ENCODE peak calls at places on chromosomes 1 and 21, in five cellular contexts. K is A673, I is psoas muscle, X is upper lobe of right lung, O is RWPE2. G is an unnamed sample.

GRCh38 chr1:1954831-1955441 is 35.9 kb upstream of the TMEM52 start:
- DNase-seq in X (no peak), K (no peak), O (no peak), I (no peak), G (no peak)

GRCh38 chr21:25572895-25573310 is 34.4 kb downstream of the MRPL39 start:
- DNase-seq in I (no peak), K (no peak), X (no peak), O (no peak), G (no peak)

GRCh38 chr1:153538315-153538821 is 2.4 kb downstream of the S100A5 start:
- DNase-seq in K (no peak), I (peak), O (peak), X (peak), G (no peak)

GRCh38 chr21:45839274-45839673 is 142.3 kb upstream of the COL6A1 start:
- DNase-seq in X (no peak), K (no peak), O (no peak), I (no peak), G (no peak)

GRCh38 chr1:196538473-196538872 is 69.8 kb downstream of the KCNT2 start:
- DNase-seq in X (no peak), I (no peak), K (no peak), O (no peak), G (no peak)

GRCh38 chr1:175768610-175769009 is 25.2 kb upstream of the TNR start:
- DNase-seq in I (no peak), K (no peak), X (no peak), O (no peak), G (no peak)

GRCh38 chr1:66374561-66375111 is 159.3 kb upstream of the SGIP1 start:
- DNase-seq in O (no peak), I (no peak), K (no peak), X (no peak), G (peak)

GRCh38 chr1:242522304-242522945 is 2.1 kb downstream of the PLD5 start:
- DNase-seq in O (no peak), X (no peak), K (no peak), I (no peak), G (no peak)

GRCh38 chr21:42554251-42554937 is 40.7 kb downstream of the SLC37A1 start:
- DNase-seq in O (no peak), K (no peak), X (peak), I (peak), G (no peak)

GRCh38 chr1:87115317-87115885 is 201.0 kb downstream of the HS2ST1 start:
- DNase-seq in O (no peak), I (no peak), X (no peak), K (peak), G (no peak)

GRCh38 chr1:64505232-64505943 is 35.5 kb downstream of the CACHD1 start:
- DNase-seq in X (peak), K (no peak), O (no peak), I (peak), G (no peak)

GRCh38 chr21:43923391-43923790 is 58.4 kb downstream of the AGPAT3 start:
- DNase-seq in O (no peak), K (no peak), X (no peak), I (peak), G (no peak)

GRCh38 chr1:61641171-61641570 is 83.8 kb downstream of the TM2D1 start:
- DNase-seq in O (no peak), I (no peak), X (no peak), K (no peak), G (no peak)

GRCh38 chr1:189429610-189430009 is 1048.1 kb downstream of the BRINP3 start:
- DNase-seq in K (peak), O (no peak), X (no peak), I (no peak), G (no peak)
- TF ChIP-seq CTCF in K (peak), O (peak), X (peak), I (peak), G (peak)

DNA sequence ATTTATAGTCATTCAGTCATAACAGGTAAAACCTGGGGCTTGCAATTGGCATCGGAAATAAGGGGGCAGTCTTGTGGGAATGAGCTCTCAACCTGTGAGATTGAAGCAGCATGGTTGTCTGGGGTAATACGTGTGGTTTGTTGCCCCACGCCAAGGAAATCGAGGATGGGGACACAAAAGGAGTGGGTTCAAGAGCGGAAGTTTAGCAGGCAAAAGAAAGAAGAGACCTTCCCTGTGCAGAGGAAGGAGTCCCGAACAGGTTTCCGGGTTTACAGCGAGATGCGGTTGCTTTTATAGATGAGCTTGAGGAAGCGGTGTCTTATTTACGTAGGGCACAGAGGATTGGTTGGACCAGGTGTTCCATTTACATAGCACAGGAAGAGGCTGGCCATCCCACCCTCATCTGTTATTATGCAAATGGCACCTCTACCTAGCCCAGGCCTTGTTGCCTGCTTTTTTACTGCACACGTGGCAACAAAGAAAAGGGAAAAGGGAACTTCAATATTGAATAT is 37.3 kb downstream of the IFNAR1 start:
- DNase-seq in O (no peak), X (no peak), I (no peak), K (no peak), G (peak)
- H3K4me3 ChIP-seq in O (no peak), X (peak), I (peak), K (peak), G (no peak)

GRCh38 chr1:152495066-152495675 is 15.4 kb upstream of the LCE5A start:
- DNase-seq in X (no peak), K (peak), O (no peak), I (no peak), G (no peak)
- TF ChIP-seq CTCF in X (peak), K (peak), O (peak), I (no peak), G (peak)

GRCh38 chr1:202014060-202014459 is 3.7 kb downstream of the ELF3 start:
- DNase-seq in X (no peak), K (no peak), I (no peak), O (no peak), G (no peak)

GRCh38 chr1:202015677-202015952 is 5.2 kb downstream of the ELF3 start:
- DNase-seq in I (no peak), K (no peak), X (no peak), O (no peak), G (no peak)

GRCh38 chr1:202016022-202016624 is 5.7 kb downstream of the ELF3 start:
- DNase-seq in I (no peak), X (no peak), K (no peak), O (no peak), G (no peak)

GRCh38 chr1:202013601-202014000 is 3.2 kb downstream of the ELF3 start:
- DNase-seq in K (no peak), O (no peak), I (no peak), X (no peak), G (no peak)

GRCh38 chr1:202014915-202015676 is 4.7 kb downstream of the ELF3 start:
- DNase-seq in K (no peak), X (no peak), O (no peak), I (no peak), G (no peak)
- H3K4me3 ChIP-seq in K (no peak), X (no peak), O (no peak), I (no peak), G (no peak)

GRCh38 chr1:18635833-18636671 is 5.4 kb downstream of the PAX7 start:
- DNase-seq in O (no peak), X (no peak), K (peak), I (no peak), G (no peak)
- TF ChIP-seq CTCF in O (no peak), X (no peak), K (peak), I (no peak), G (no peak)

GRCh38 chr1:52359676-52360594 is 6.1 kb downstream of the CC2D1B start:
- DNase-seq in X (no peak), K (no peak), O (no peak), I (no peak), G (no peak)
- H3K4me3 ChIP-seq in X (no peak), K (no peak), O (no peak), I (no peak), G (no peak)

DNA sequence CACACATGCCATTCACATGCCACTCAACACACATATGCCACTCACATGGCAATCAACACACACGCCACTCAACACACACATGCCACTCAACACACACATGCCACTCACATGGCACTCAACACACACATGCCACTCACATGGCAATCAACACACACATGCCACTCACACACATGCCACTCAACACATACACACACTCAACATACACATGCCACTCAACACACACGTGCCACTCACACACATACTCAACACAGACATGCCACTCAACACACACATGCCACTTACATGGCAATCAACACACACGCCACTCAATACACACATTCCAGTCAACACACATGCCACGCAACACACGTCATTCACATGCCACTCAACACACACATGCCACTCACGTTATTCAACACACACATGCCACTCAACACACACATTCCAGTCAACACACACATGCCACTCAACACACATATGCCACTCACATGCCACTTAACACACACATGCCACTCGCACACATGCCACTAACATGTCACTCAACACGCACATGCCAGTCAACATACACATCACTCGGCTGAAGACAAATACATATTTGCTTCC is 182.9 kb downstream of the NPHP4 start:
- DNase-seq in X (peak), O (no peak), K (no peak), I (no peak), G (no peak)
- TF ChIP-seq CTCF in X (no peak), O (no peak), K (no peak), I (no peak), G (no peak)